ENCODE peak calls at places on chromosomes 2 and 18, in eight cellular contexts. T is AG04450; R is Right ventricle myocardium superior; B is naive B cell; U is HEK293T; W is stimulated activated CD8-positive, alpha-beta memory T cell treated with anti-CD3 and anti-CD28 coated beads, Interleukin-7, amount 100 ng/mL, for 1 hour; L is A172; X is neural crest cell. Q is an unnamed sample.

GRCh38 chr2:177148477-177149154 is 64.0 kb upstream of the HNRNPA3 start:
- DNase-seq in X (peak), B (peak), U (peak), T (no peak), R (peak), L (peak), W (peak), Q (peak)

GRCh38 chr2:53505814-53506213 is 261.8 kb upstream of the CHAC2 start:
- DNase-seq in T (no peak), U (no peak), R (no peak), W (no peak), B (no peak), L (no peak), X (no peak), Q (no peak)

GRCh38 chr2:154092571-154092970 is 220.8 kb downstream of the GALNT13 start:
- DNase-seq in L (no peak), U (no peak), B (no peak), T (no peak), R (no peak), W (no peak), X (no peak), Q (no peak)

GRCh38 chr2:182066439-182067061 is 80.9 kb downstream of the PPP1R1C start:
- DNase-seq in X (no peak), L (peak), T (peak), R (no peak), U (no peak), W (no peak), B (no peak), Q (no peak)

GRCh38 chr18:37537868-37538525 is 27.6 kb downstream of the CELF4 start:
- DNase-seq in T (peak), W (no peak), L (peak), R (peak), B (no peak), X (peak), U (peak), Q (peak)

GRCh38 chr2:167249197-167249596 is 360.9 kb downstream of the XIRP2 start:
- DNase-seq in R (no peak), L (no peak), U (no peak), X (no peak), W (no peak), B (no peak), T (no peak), Q (no peak)

GRCh38 chr2:33727361-33728032 is 128.4 kb upstream of the FAM98A start:
- DNase-seq in U (no peak), W (no peak), L (no peak), R (no peak), T (no peak), B (no peak), X (no peak), Q (no peak)

GRCh38 chr2:204545861-204546773 is 842 bp downstream of the PARD3B start:
- DNase-seq in R (no peak), U (peak), L (no peak), X (no peak), T (no peak), W (no peak), B (no peak), Q (no peak)

GRCh38 chr2:213121677-213122076 is 29.7 kb downstream of the IKZF2 start:
- DNase-seq in X (no peak), U (no peak), R (no peak), L (no peak), B (no peak), T (no peak), W (no peak), Q (no peak)

GRCh38 chr2:102615620-102616436 is 3.5 kb upstream of the SLC9A2 start:
- DNase-seq in T (peak), U (peak), B (no peak), R (peak), L (peak), W (peak), X (peak), Q (peak)

GRCh38 chr2:78992807-78993517 is 32.5 kb upstream of the REG3G start:
- DNase-seq in X (peak), U (peak), B (peak), L (no peak), R (peak), W (no peak), T (no peak), Q (no peak)

GRCh38 chr2:103734911-103735310 is 973.1 kb downstream of the TMEM182 start:
- DNase-seq in W (no peak), X (no peak), R (no peak), U (no peak), B (no peak), L (no peak), T (no peak), Q (no peak)

GRCh38 chr2:8552264-8552913 is 129.5 kb upstream of the ID2 start:
- DNase-seq in B (no peak), R (no peak), X (no peak), L (no peak), W (no peak), U (no peak), T (no peak), Q (no peak)

GRCh38 chr2:238233625-238234024 is 6.2 kb downstream of the HES6 start:
- DNase-seq in B (no peak), T (no peak), W (no peak), U (no peak), R (no peak), L (no peak), X (no peak), Q (no peak)

GRCh38 chr2:189608799-189609422 is 28.3 kb upstream of the SLC40A1 start:
- DNase-seq in W (no peak), X (no peak), L (no peak), R (no peak), B (no peak), T (no peak), U (no peak), Q (no peak)

GRCh38 chr18:48752928-48753327 is 197.8 kb downstream of the SMAD7 start:
- DNase-seq in T (no peak), U (no peak), W (no peak), L (no peak), X (no peak), B (no peak), R (no peak), Q (no peak)

GRCh38 chr18:3321133-3321812 is 59.3 kb downstream of the MYL12B start:
- DNase-seq in T (no peak), U (no peak), X (no peak), L (peak), B (no peak), W (no peak), R (no peak), Q (no peak)

GRCh38 chr18:13539050-13539449 is 187.3 kb downstream of the FAM210A start:
- DNase-seq in U (no peak), B (peak), T (no peak), L (no peak), X (no peak), W (peak), R (no peak), Q (no peak)

GRCh38 chr2:64737547-64737946 is 83.8 kb upstream of the SERTAD2 start:
- DNase-seq in B (no peak), T (no peak), U (no peak), X (no peak), R (no peak), L (no peak), W (no peak), Q (no peak)

GRCh38 chr2:110858135-110858737 is 125.9 kb downstream of the ACOXL start:
- DNase-seq in B (peak), T (no peak), X (no peak), L (no peak), U (no peak), W (peak), R (no peak), Q (no peak)

GRCh38 chr2:9030882-9031645 is 27.6 kb upstream of the MBOAT2 start:
- DNase-seq in B (no peak), U (no peak), W (no peak), T (no peak), X (no peak), R (no peak), L (no peak), Q (no peak)

GRCh38 chr2:210561482-210561881 is 5.1 kb downstream of the CPS1 start:
- DNase-seq in W (no peak), U (no peak), R (peak), T (no peak), X (no peak), B (no peak), L (no peak), Q (no peak)

GRCh38 chr18:26088482-26088881 is 1.9 kb downstream of the SS18 start:
- DNase-seq in L (peak), B (no peak), R (no peak), W (no peak), T (no peak), X (no peak), U (no peak), Q (no peak)

GRCh38 chr18:13051950-13052349 is 60.8 kb downstream of the CEP192 start:
- DNase-seq in L (no peak), W (no peak), R (no peak), T (no peak), U (no peak), X (no peak), B (peak), Q (no peak)

GRCh38 chr2:26606847-26607190 is 34.3 kb downstream of the CIB4 start:
- DNase-seq in R (no peak), B (no peak), U (no peak), X (no peak), T (no peak), L (no peak), W (no peak), Q (no peak)

GRCh38 chr2:231727621-231728020 is 19.3 kb downstream of the PTMA start:
- DNase-seq in B (no peak), X (no peak), L (no peak), T (no peak), U (no peak), W (no peak), R (no peak), Q (no peak)

GRCh38 chr2:121041516-121041915 is 243.5 kb downstream of the TFCP2L1 start:
- DNase-seq in T (no peak), X (no peak), B (no peak), W (no peak), R (no peak), L (no peak), U (no peak), Q (no peak)